ENCODE peak calls at places on chromosomes 11 and 22, in seven cellular contexts. B is endodermal cell; U is CD8-positive, alpha-beta T cell; F is body of pancreas; L is effector memory CD4-positive, alpha-beta T cell; V is colonic mucosa; C is neuronal stem cell. O is an unnamed sample. For H3K9me3, the result is how much of the 10 kb centered on the place peaks cover.

GRCh38 chr11:46361283-46362145 is 14.3 kb downstream of the DGKZ start:
- DNase-seq in B (no peak), U (peak), F (no peak), L (peak), V (no peak), C (no peak), O (no peak)

GRCh38 chr11:86458294-86459001 is 83.8 kb downstream of the CCDC81 start:
- DNase-seq in B (no peak), U (no peak), F (no peak), L (no peak), V (no peak), C (no peak), O (no peak)

GRCh38 chr11:86244063-86244521 is 461 bp upstream of the EED start:
- DNase-seq in B (peak), U (peak), F (peak), L (peak), V (peak), C (no peak), O (peak)

GRCh38 chr22:47059076-47059475 is 296.6 kb downstream of the TBC1D22A start:
- DNase-seq in B (no peak), U (no peak), F (no peak), L (no peak), V (no peak), C (no peak), O (no peak)

GRCh38 chr22:22694106-22694505 is 49.7 kb downstream of the GGTLC2 start:
- DNase-seq in B (no peak), U (no peak), F (no peak), L (no peak), V (no peak), C (no peak), O (no peak)

GRCh38 chr11:64996710-64997380 is at the start of gene BATF2:
- DNase-seq in B (peak), U (no peak), F (peak), L (no peak), V (peak), C (peak), O (peak)

GRCh38 chr22:46738961-46739870 is 1.2 kb upstream of the CERK start:
- DNase-seq in B (peak), U (peak), F (peak), L (peak), V (peak), C (no peak), O (peak)

GRCh38 chr11:125167292-125167953 is 2.9 kb downstream of the PKNOX2 start:
- DNase-seq in B (peak), U (no peak), F (peak), L (no peak), V (no peak), C (peak), O (no peak)

GRCh38 chr11:126160345-126161145 is 50.9 kb downstream of the RPUSD4 start:
- DNase-seq in B (peak), U (no peak), F (no peak), L (no peak), V (no peak), C (no peak), O (no peak)

GRCh38 chr11:104028476-104028875 is 8.0 kb upstream of the DDI1 start:
- DNase-seq in B (no peak), U (no peak), F (no peak), L (no peak), V (no peak), C (no peak), O (no peak)

GRCh38 chr11:123231777-123232176 is 36.7 kb upstream of the CLMP start:
- DNase-seq in B (no peak), U (no peak), F (no peak), L (no peak), V (no peak), C (no peak), O (no peak)

GRCh38 chr11:80155412-80156017 is 714.7 kb upstream of the TENM4 start:
- DNase-seq in B (peak), U (no peak), F (no peak), L (no peak), V (no peak), C (peak), O (no peak)

GRCh38 chr11:114154271-114155047 is 94.9 kb downstream of the ZBTB16 start:
- DNase-seq in B (no peak), U (no peak), F (no peak), L (no peak), V (no peak), C (no peak), O (peak)

GRCh38 chr11:57100638-57101312 is 81.0 kb upstream of the LRRC55 start:
- DNase-seq in B (no peak), U (no peak), F (no peak), L (no peak), V (no peak), C (no peak), O (no peak)

GRCh38 chr11:73288197-73288872 is 16.2 kb downstream of the P2RY6 start:
- DNase-seq in B (no peak), U (no peak), F (no peak), L (no peak), V (no peak), C (no peak), O (no peak)

GRCh38 chr22:36998620-36999351 is 20.5 kb downstream of the TST start:
- DNase-seq in B (peak), U (no peak), F (no peak), L (no peak), V (no peak), C (no peak), O (no peak)

GRCh38 chr11:131867457-131868257 is 497.2 kb downstream of the NTM start:
- DNase-seq in B (peak), U (no peak), F (peak), L (no peak), V (peak), C (peak), O (peak)

GRCh38 chr11:61972112-61972795 is 4.8 kb upstream of the FTH1 start:
- DNase-seq in B (no peak), U (no peak), F (no peak), L (no peak), V (no peak), C (no peak), O (no peak)

GRCh38 chr11:1649021-1649420 is 19.4 kb downstream of the KRTAP5-5 start:
- DNase-seq in B (no peak), U (no peak), F (no peak), L (no peak), V (no peak), C (no peak), O (no peak)

GRCh38 chr11:102591160-102591718 is 33.9 kb downstream of the MMP20 start:
- DNase-seq in B (no peak), U (no peak), F (no peak), L (no peak), V (no peak), C (no peak), O (no peak)

GRCh38 chr11:114251797-114252327 is 44.3 kb upstream of the NNMT start:
- DNase-seq in B (peak), U (no peak), F (no peak), L (no peak), V (no peak), C (no peak), O (no peak)

GRCh38 chr11:116990061-116990473 is 108.2 kb downstream of the SIK3 start:
- DNase-seq in B (no peak), U (no peak), F (no peak), L (no peak), V (peak), C (no peak), O (no peak)

GRCh38 chr22:35301370-35301874 is 1.7 kb downstream of the TOM1 start:
- DNase-seq in B (no peak), U (no peak), F (no peak), L (no peak), V (no peak), C (no peak), O (no peak)

GRCh38 chr11:59158206-59159068 is 13.5 kb upstream of the DTX4 start:
- DNase-seq in B (peak), U (peak), F (peak), L (peak), V (peak), C (no peak), O (peak)

GRCh38 chr11:7787239-7787638 is 9.5 kb downstream of the OR5P2 start:
- DNase-seq in B (no peak), U (no peak), F (no peak), L (no peak), V (no peak), C (no peak), O (no peak)

GRCh38 chr11:14270690-14271542 is 88.1 kb downstream of the RRAS2 start:
- DNase-seq in B (no peak), U (no peak), F (no peak), L (no peak), V (no peak), C (no peak), O (no peak)

GRCh38 chr11:63508009-63508408 is 2.1 kb downstream of the LGALS12 start:
- DNase-seq in B (peak), U (no peak), F (peak), L (no peak), V (peak), C (peak), O (no peak)

GRCh38 chr11:90288207-90288821 is 65.5 kb upstream of the CHORDC1 start:
- DNase-seq in B (no peak), U (no peak), F (no peak), L (no peak), V (no peak), C (peak), O (no peak)

GRCh38 chr11:27249208-27249509 is 113.9 kb downstream of the CCDC34 start:
- DNase-seq in B (peak), U (no peak), F (no peak), L (no peak), V (no peak), C (no peak), O (no peak)

GRCh38 chr11:95922536-95923440 is 1.1 kb downstream of the MTMR2 start:
- DNase-seq in B (no peak), U (no peak), F (no peak), L (no peak), V (no peak), C (no peak), O (no peak)

GRCh38 chr11:74373382-74373781 is 24.9 kb downstream of the PGM2L1 start:
- DNase-seq in B (no peak), U (no peak), F (no peak), L (no peak), V (no peak), C (no peak), O (no peak)

GRCh38 chr11:78083036-78083435 is 3.4 kb upstream of the NDUFC2 start:
- DNase-seq in B (no peak), U (no peak), F (no peak), L (no peak), V (no peak), C (no peak), O (no peak)

GRCh38 chr11:111392552-111392951 is 13.5 kb upstream of the POU2AF1 start:
- DNase-seq in B (no peak), U (no peak), F (no peak), L (no peak), V (no peak), C (no peak), O (no peak)

DNA sequence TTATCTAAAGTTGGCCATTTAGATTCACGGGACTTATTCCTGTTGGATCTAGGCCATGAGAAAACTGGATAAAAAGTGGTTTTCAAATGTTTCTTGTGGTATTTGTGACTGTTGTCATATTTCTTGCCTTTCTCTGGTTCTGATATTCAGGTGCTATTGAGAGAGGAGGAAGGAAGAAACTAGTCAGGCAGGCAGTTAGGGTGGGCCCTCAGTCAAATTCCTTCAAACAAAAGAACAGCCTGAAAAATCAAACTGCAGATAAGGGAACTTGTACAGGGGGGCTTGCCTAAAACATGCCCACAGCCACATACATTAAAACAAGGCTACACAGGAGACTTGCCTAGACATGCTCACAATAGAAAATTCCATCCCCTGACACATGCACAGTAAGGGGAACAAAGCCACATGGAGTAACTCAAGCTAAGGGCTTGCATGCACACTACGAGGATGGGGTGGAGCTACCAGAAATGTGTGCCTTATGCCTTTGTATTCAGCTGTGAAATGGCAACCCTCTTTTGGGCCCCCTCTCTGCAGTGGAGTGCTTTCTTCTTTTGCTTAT is 18.2 kb downstream of the NCR3LG1 start:
- DNase-seq in B (no peak), U (no peak), F (no peak), L (no peak), V (no peak), C (no peak), O (no peak)
- H3K9me3 ChIP-seq in B (half or more), U (under half), F (under half), L (under half), V (under half), C (half or more), O (under half)

DNA sequence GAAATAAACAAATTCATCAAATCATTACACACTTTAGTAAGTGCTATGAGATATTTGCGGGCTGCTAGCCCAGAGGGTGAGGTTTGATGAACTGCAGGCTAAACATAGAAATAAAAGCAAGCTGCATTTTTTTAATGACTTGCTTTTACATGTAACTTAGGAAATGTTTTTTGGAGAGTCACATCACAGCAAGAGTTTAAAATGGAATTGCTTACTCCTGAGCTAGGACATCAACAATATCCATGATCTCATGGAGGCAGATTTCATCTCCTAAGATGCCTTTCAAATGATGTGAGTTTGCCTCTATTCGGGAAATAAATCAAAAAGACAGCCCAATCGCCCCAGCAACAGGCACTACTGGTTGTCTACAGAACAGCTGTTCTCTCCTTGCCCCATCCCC is 73.4 kb upstream of the CD44 start:
- DNase-seq in B (no peak), U (no peak), F (no peak), L (no peak), V (no peak), C (no peak), O (no peak)
- H3K9me3 ChIP-seq in B (under half), U (under half), F (under half), L (under half), V (under half), C (under half), O (under half)

GRCh38 chr22:49642741-49643140 is 184.9 kb downstream of the BRD1 start:
- DNase-seq in B (no peak), U (no peak), F (no peak), L (no peak), V (no peak), C (no peak), O (no peak)
- H3K9me3 ChIP-seq in B (under half), U (under half), F (under half), L (under half), V (under half), C (under half), O (under half)

GRCh38 chr11:71078482-71078881 is 173.9 kb downstream of the SHANK2 start:
- DNase-seq in B (no peak), U (no peak), F (no peak), L (no peak), V (peak), C (no peak), O (no peak)

GRCh38 chr11:71079795-71080194 is 172.6 kb downstream of the SHANK2 start:
- DNase-seq in B (no peak), U (no peak), F (no peak), L (no peak), V (no peak), C (no peak), O (no peak)

GRCh38 chr11:71075116-71075720 is 177.2 kb downstream of the SHANK2 start:
- DNase-seq in B (no peak), U (no peak), F (no peak), L (no peak), V (no peak), C (no peak), O (no peak)

GRCh38 chr11:71076525-71077304 is 175.7 kb downstream of the SHANK2 start:
- DNase-seq in B (no peak), U (no peak), F (no peak), L (no peak), V (no peak), C (no peak), O (no peak)

GRCh38 chr11:71076021-71076420 is 176.4 kb downstream of the SHANK2 start:
- DNase-seq in B (no peak), U (no peak), F (no peak), L (no peak), V (no peak), C (no peak), O (no peak)
- H3K9me3 ChIP-seq in B (under half), U (under half), F (under half), L (under half), V (under half), C (under half), O (under half)

DNA sequence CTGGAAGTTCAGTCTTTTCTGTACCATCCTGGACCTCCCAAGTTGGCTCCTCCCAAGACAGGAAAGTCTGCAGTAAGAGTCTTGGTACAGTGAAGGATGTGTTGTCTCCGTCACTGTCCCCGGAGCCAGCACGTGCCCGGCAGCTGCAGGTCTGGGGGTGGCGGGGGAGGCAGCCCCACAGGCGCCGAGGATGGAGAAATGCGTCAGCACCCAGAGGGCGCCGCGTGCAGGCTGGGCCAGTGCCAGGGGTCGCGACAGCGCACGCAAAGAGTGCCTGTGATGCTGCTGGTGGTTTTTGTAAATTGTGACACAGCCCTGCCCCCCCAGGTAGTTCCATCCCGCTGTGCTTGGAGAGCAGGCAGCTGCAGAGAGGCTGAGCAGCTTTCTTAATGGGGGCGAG is 1200.5 kb downstream of the BRD1 start:
- DNase-seq in B (no peak), U (no peak), F (no peak), L (no peak), V (no peak), C (no peak), O (no peak)
- H3K9me3 ChIP-seq in B (under half), U (under half), F (under half), L (under half), V (under half), C (under half), O (under half)

GRCh38 chr22:16968218-16968595 is 39.8 kb downstream of the GAB4 start:
- DNase-seq in B (no peak), U (no peak), F (no peak), L (no peak), V (no peak), C (no peak), O (no peak)
- H3K9me3 ChIP-seq in B (under half), U (under half), F (under half), L (under half), V (under half), C (under half), O (under half)

GRCh38 chr11:10080134-10080533 is 213.9 kb downstream of the SBF2 start:
- DNase-seq in B (no peak), U (no peak), F (no peak), L (no peak), V (no peak), C (no peak), O (no peak)
- H3K9me3 ChIP-seq in B (under half), U (under half), F (under half), L (under half), V (under half), C (under half), O (under half)

GRCh38 chr22:44143117-44143495 is 37.6 kb upstream of the PARVG start:
- DNase-seq in B (no peak), U (no peak), F (no peak), L (no peak), V (no peak), C (no peak), O (no peak)
- H3K9me3 ChIP-seq in B (under half), U (under half), F (under half), L (under half), V (under half), C (under half), O (under half)